ENCODE peak calls at places on chromosomes 2 and 18, in four cellular contexts. U, N, A and B are unnamed samples.

GRCh38 chr2:177721815-177722552 is 329.4 kb downstream of the AGPS start:
- DNase-seq in A (no peak), U (no peak), N (no peak), B (no peak)

GRCh38 chr18:46182633-46183401 is 78.6 kb downstream of the HAUS1 start:
- DNase-seq in U (no peak), A (no peak), N (no peak), B (no peak)

GRCh38 chr18:34802938-34803337 is 92.8 kb downstream of the DTNA start:
- DNase-seq in N (no peak), U (no peak), A (no peak), B (no peak)

GRCh38 chr2:26770986-26771586 is 7.0 kb downstream of the SLC35F6 start:
- DNase-seq in N (peak; percentile 49), U (peak; percentile 62), A (no peak), B (peak; percentile 37)

GRCh38 chr18:51193621-51194287 is 3.7 kb downstream of the MEX3C start:
- DNase-seq in U (no peak), N (no peak), A (no peak), B (no peak)

GRCh38 chr2:20282916-20283592 is 58.1 kb upstream of the SDC1 start:
- DNase-seq in A (no peak), U (no peak), N (peak; percentile 69), B (no peak)

GRCh38 chr2:58601017-58601416 is 359.9 kb upstream of the FANCL start:
- DNase-seq in N (no peak), U (no peak), A (no peak), B (peak; percentile 15)

GRCh38 chr2:12416600-12416999 is 300.1 kb upstream of the TRIB2 start:
- DNase-seq in N (no peak), A (no peak), U (peak; percentile 11), B (peak; percentile 16)

GRCh38 chr2:46913471-46914381 is 1.9 kb downstream of the MCFD2 start:
- DNase-seq in N (peak; percentile 29), U (peak; percentile 67), A (no peak), B (peak; percentile 33)

GRCh38 chr18:72544092-72544886 is at the start of gene CBLN2:
- DNase-seq in A (no peak), N (peak; percentile 92), U (peak; percentile 23), B (peak; percentile 58)

GRCh38 chr2:122514451-122514996 is 759.1 kb downstream of the TSN start:
- DNase-seq in U (no peak), N (no peak), A (no peak), B (no peak)

GRCh38 chr2:209823484-209823883 is 51.9 kb downstream of the UNC80 start:
- DNase-seq in U (no peak), A (no peak), N (no peak), B (no peak)

GRCh38 chr18:3368193-3368592 is 81.8 kb upstream of the TGIF1 start:
- DNase-seq in A (no peak), N (no peak), U (no peak), B (no peak)

GRCh38 chr2:231010201-231010730 is 14.3 kb downstream of the SPATA3 start:
- DNase-seq in A (no peak), U (no peak), N (no peak), B (no peak)

GRCh38 chr2:239220976-239221375 is 179.8 kb downstream of the HDAC4 start:
- DNase-seq in U (no peak), N (no peak), A (no peak), B (no peak)

GRCh38 chr2:11726384-11726783 is 20.0 kb upstream of the LPIN1 start:
- DNase-seq in U (no peak), N (peak; percentile 78), A (no peak), B (no peak)

GRCh38 chr2:76385943-76386342 is 675.2 kb upstream of the GCFC2 start:
- DNase-seq in U (no peak), N (no peak), A (no peak), B (no peak)

GRCh38 chr2:120859814-120860578 is 124.3 kb downstream of the GLI2 start:
- DNase-seq in A (no peak), N (no peak), U (no peak), B (no peak)

GRCh38 chr2:15223887-15224286 is 337.2 kb downstream of the NBAS start:
- DNase-seq in A (no peak), N (no peak), U (no peak), B (peak; percentile 47)

GRCh38 chr2:199861116-199861774 is 10.3 kb upstream of the FTCDNL1 start:
- DNase-seq in A (no peak), U (peak; percentile 24), N (peak; percentile 18), B (peak; percentile 27)

GRCh38 chr2:128775064-128775347 is 456.3 kb upstream of the HS6ST1 start:
- DNase-seq in A (no peak), U (no peak), N (no peak), B (no peak)

GRCh38 chr2:238235331-238235732 is 4.5 kb downstream of the HES6 start:
- DNase-seq in N (no peak), A (no peak), U (no peak), B (no peak)

GRCh38 chr18:62979172-62979571 is 263.8 kb downstream of the PHLPP1 start:
- DNase-seq in A (no peak), U (no peak), N (no peak), B (no peak)

GRCh38 chr2:82795446-82795845 is 1663.6 kb downstream of the SUCLG1 start:
- DNase-seq in N (no peak), A (no peak), U (no peak), B (peak; percentile 29)

DNA sequence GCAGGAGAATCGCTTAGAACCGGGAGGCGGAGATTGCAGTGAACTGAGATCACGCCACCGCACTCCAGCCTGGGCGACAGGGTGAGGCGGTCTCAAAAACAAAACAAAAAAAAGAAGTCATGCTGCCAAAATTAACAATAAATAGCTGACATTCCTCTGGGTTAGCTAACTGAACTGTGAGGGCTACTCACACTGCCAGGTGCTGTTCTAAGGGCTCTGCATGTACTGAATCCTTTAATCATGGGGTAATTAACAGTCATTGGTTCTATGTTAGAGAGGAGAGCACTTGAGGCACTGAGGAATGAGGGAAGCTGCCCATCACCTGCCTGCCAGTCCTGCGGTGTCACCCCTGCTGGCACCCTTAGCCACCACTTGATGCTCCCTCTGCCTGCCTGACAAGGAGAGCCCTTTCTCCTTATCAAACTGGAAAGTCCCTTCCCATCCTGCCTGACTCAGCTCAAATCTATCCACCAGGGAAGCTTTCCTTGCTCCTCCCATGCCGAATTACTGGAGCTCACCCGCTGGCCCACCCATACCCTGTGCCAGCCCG is 73.0 kb upstream of the RIOK3 start:
- DNase-seq in U (no peak), A (no peak), N (no peak), B (peak; percentile 73)
- TF ChIP-seq PBX3 in U (no peak), A (no peak), N (no peak), B (no peak)

GRCh38 chr2:163717993-163718680 is 17.7 kb downstream of the FIGN start:
- DNase-seq in A (no peak), N (peak; percentile 49), U (peak; percentile 16), B (no peak)
- TF ChIP-seq REST in A (no peak), N (no peak), U (no peak), B (no peak)

GRCh38 chr2:105168543-105168942 is 73.0 kb upstream of the GPR45 start:
- DNase-seq in A (no peak), U (no peak), N (no peak), B (no peak)

GRCh38 chr2:105166671-105167070 is 74.9 kb upstream of the GPR45 start:
- DNase-seq in A (no peak), U (no peak), N (no peak), B (no peak)
- TF ChIP-seq PBX3 in A (no peak), U (no peak), N (no peak), B (no peak)

GRCh38 chr2:133229974-133230373 is 338.3 kb downstream of the NCKAP5 start:
- DNase-seq in A (no peak), U (no peak), N (no peak), B (no peak)
- TF ChIP-seq REST in A (no peak), U (no peak), N (peak; percentile 36), B (peak; percentile 77)

GRCh38 chr2:233974530-233975071 is 57.4 kb downstream of the TRPM8 start:
- DNase-seq in N (peak; percentile 32), U (peak; percentile 76), A (no peak), B (peak; percentile 93)

GRCh38 chr2:233976087-233976486 is 58.9 kb downstream of the TRPM8 start:
- DNase-seq in A (no peak), N (no peak), U (no peak), B (no peak)

GRCh38 chr2:233976690-233977294 is 59.6 kb downstream of the TRPM8 start:
- DNase-seq in U (peak; percentile 60), A (peak; percentile 9), N (peak; percentile 68), B (peak; percentile 84)

GRCh38 chr2:233973786-233974185 is 56.6 kb downstream of the TRPM8 start:
- DNase-seq in A (no peak), N (no peak), U (no peak), B (no peak)

DNA sequence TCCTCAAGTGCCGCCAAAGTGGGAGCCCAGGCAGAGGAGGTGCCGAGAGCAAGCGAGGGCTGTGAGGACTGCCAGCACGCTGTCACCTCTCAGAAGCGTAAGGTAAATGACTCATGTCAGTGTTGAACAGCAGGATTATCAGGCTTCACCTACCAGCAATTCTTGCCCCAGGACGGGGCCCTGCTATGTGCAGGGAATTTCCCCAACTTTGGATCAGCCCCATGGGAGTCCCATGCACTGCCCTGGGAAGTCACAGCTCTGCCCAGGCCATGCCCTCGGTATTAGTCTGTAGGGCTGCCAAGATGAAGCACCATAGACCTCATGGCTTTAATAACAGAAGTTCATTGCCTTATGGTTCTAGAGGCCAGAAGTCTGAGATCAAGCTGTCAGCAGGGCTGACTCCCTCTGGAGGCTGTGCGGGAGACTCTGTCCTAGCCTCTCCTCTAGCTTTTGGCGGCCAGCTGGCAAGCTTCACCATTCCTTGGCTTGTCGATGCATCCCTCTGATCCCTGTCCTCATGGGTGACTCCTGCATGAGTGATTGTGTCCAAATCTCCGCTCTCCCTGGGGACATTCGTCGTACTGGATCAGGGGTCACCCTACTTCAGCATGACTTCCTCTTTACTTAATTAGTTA is 55.9 kb downstream of the TRPM8 start:
- DNase-seq in N (no peak), U (no peak), A (no peak), B (no peak)
- TF ChIP-seq PBX3 in N (no peak), U (no peak), A (no peak), B (no peak)

GRCh38 chr2:104853926-104854506 is at the start of gene POU3F3:
- DNase-seq in U (no peak), A (no peak), N (peak; percentile 93), B (peak; percentile 60)
- TF ChIP-seq REST in U (no peak), A (no peak), N (no peak), B (no peak)

DNA sequence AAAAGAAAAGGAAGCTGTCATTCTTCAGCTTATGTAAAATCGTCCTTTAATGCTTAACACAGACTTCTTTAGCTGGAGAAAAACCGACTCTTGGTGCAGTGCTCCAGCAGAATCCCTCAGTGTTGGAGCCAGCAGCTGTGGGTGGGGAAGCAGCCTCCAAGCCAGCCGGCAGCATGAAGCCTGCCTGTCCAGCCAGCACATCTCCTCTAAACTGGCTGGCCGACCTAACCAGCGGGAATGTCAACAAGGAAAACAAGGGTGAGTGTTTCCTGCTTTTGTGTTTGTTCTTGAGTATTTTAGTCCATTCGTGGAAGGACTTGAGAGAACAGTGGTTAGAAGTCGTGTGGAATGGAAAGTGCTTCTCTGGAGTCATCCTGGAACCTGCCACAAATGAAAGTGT is 38.9 kb downstream of the KDM3A start:
- DNase-seq in A (no peak), U (no peak), N (no peak), B (no peak)
- TF ChIP-seq PBX3 in A (no peak), U (no peak), N (no peak), B (no peak)

GRCh38 chr2:130891968-130892367 is 55.3 kb downstream of the ARHGEF4 start:
- DNase-seq in N (no peak), A (no peak), U (no peak), B (no peak)
- TF ChIP-seq REST in N (no peak), A (no peak), U (no peak), B (no peak)